ENCODE peak calls at places on chromosome 21, in seven cellular contexts. One of them, this sample, is unnamed.

GRCh38 chr21:34008618-34009017 is 64.8 kb upstream of the MRPS6 start:
- DNase-seq in RWPE1: no peak
- DNase-seq in tibial nerve: no peak
- DNase-seq in lower lobe of right lung: no peak
- DNase-seq in endothelial cell: no peak
- DNase-seq in GM13977: no peak
- DNase-seq in A549: no peak
- DNase-seq in this sample: no peak

GRCh38 chr21:35333831-35334593 is 284.9 kb upstream of the RUNX1 start:
- DNase-seq in A549: no peak
- DNase-seq in tibial nerve: no peak
- DNase-seq in endothelial cell: no peak
- DNase-seq in GM13977: no peak
- DNase-seq in RWPE1: no peak
- DNase-seq in lower lobe of right lung: peak; percentile 61
- DNase-seq in this sample: no peak

GRCh38 chr21:32143222-32143939 is 135.5 kb downstream of the MIS18A start:
- DNase-seq in A549: no peak
- DNase-seq in lower lobe of right lung: no peak
- DNase-seq in RWPE1: no peak
- DNase-seq in GM13977: no peak
- DNase-seq in tibial nerve: peak; percentile 16
- DNase-seq in endothelial cell: no peak
- DNase-seq in this sample: no peak

GRCh38 chr21:34282223-34282622 is 81.6 kb upstream of the KCNE2 start:
- DNase-seq in GM13977: no peak
- DNase-seq in tibial nerve: no peak
- DNase-seq in endothelial cell: no peak
- DNase-seq in A549: no peak
- DNase-seq in RWPE1: no peak
- DNase-seq in lower lobe of right lung: no peak
- DNase-seq in this sample: no peak

GRCh38 chr21:41711416-41712023 is 55.3 kb downstream of the RIPK4 start:
- DNase-seq in A549: no peak
- DNase-seq in lower lobe of right lung: no peak
- DNase-seq in RWPE1: no peak
- DNase-seq in tibial nerve: no peak
- DNase-seq in endothelial cell: no peak
- DNase-seq in GM13977: no peak
- DNase-seq in this sample: no peak

GRCh38 chr21:43287111-43287973 is 118.5 kb downstream of the CRYAA start:
- DNase-seq in GM13977: no peak
- DNase-seq in endothelial cell: no peak
- DNase-seq in lower lobe of right lung: peak; percentile 49
- DNase-seq in A549: no peak
- DNase-seq in tibial nerve: no peak
- DNase-seq in RWPE1: no peak
- DNase-seq in this sample: no peak

GRCh38 chr21:34345091-34345871 is 18.5 kb upstream of the KCNE2 start:
- DNase-seq in A549: no peak
- DNase-seq in tibial nerve: no peak
- DNase-seq in endothelial cell: no peak
- DNase-seq in GM13977: no peak
- DNase-seq in lower lobe of right lung: no peak
- DNase-seq in RWPE1: no peak
- DNase-seq in this sample: no peak

GRCh38 chr21:45578811-45579381 is 36.7 kb upstream of the SLC19A1 start:
- DNase-seq in GM13977: no peak
- DNase-seq in lower lobe of right lung: peak; percentile 32
- DNase-seq in endothelial cell: no peak
- DNase-seq in tibial nerve: no peak
- DNase-seq in RWPE1: no peak
- DNase-seq in A549: no peak
- DNase-seq in this sample: no peak

GRCh38 chr21:45981641-45982255 is at the start of gene COL6A1:
- DNase-seq in GM13977: peak; percentile 76
- DNase-seq in RWPE1: peak; percentile 55
- DNase-seq in tibial nerve: peak; percentile 64
- DNase-seq in lower lobe of right lung: peak; percentile 70
- DNase-seq in A549: no peak
- DNase-seq in endothelial cell: peak; percentile 59
- DNase-seq in this sample: peak; percentile 81

GRCh38 chr21:40208960-40209359 is 341.7 kb downstream of the PCP4 start:
- DNase-seq in tibial nerve: no peak
- DNase-seq in lower lobe of right lung: no peak
- DNase-seq in GM13977: no peak
- DNase-seq in endothelial cell: no peak
- DNase-seq in A549: no peak
- DNase-seq in RWPE1: no peak
- DNase-seq in this sample: no peak

GRCh38 chr21:34552324-34553198 is 40.6 kb upstream of the KCNE1 start:
- DNase-seq in GM13977: no peak
- DNase-seq in lower lobe of right lung: no peak
- DNase-seq in A549: no peak
- DNase-seq in tibial nerve: no peak
- DNase-seq in endothelial cell: no peak
- DNase-seq in RWPE1: no peak
- DNase-seq in this sample: no peak

GRCh38 chr21:42025392-42026071 is 15.4 kb upstream of the ZBTB21 start:
- DNase-seq in tibial nerve: no peak
- DNase-seq in endothelial cell: no peak
- DNase-seq in RWPE1: no peak
- DNase-seq in GM13977: no peak
- DNase-seq in A549: no peak
- DNase-seq in lower lobe of right lung: peak; percentile 37
- DNase-seq in this sample: no peak

GRCh38 chr21:31366825-31367224 is 22.8 kb upstream of the TIAM1 start:
- DNase-seq in A549: peak; percentile 4
- DNase-seq in RWPE1: peak; percentile 83
- DNase-seq in GM13977: no peak
- DNase-seq in lower lobe of right lung: no peak
- DNase-seq in tibial nerve: no peak
- DNase-seq in endothelial cell: no peak
- DNase-seq in this sample: no peak

GRCh38 chr21:29185633-29186032 is 55.2 kb downstream of the MAP3K7CL start:
- DNase-seq in tibial nerve: no peak
- DNase-seq in GM13977: no peak
- DNase-seq in endothelial cell: no peak
- DNase-seq in RWPE1: no peak
- DNase-seq in A549: no peak
- DNase-seq in lower lobe of right lung: no peak
- DNase-seq in this sample: no peak

GRCh38 chr21:41845310-41846032 is 33.7 kb downstream of the PRDM15 start:
- DNase-seq in lower lobe of right lung: no peak
- DNase-seq in endothelial cell: no peak
- DNase-seq in tibial nerve: no peak
- DNase-seq in GM13977: no peak
- DNase-seq in RWPE1: no peak
- DNase-seq in A549: no peak
- DNase-seq in this sample: no peak

GRCh38 chr21:17523007-17523451 is 10.2 kb downstream of the CXADR start:
- DNase-seq in tibial nerve: no peak
- DNase-seq in endothelial cell: no peak
- DNase-seq in lower lobe of right lung: no peak
- DNase-seq in RWPE1: no peak
- DNase-seq in A549: peak; percentile 22
- DNase-seq in GM13977: no peak
- DNase-seq in this sample: no peak

GRCh38 chr21:21898801-21899200 is 900.6 kb downstream of the NCAM2 start:
- DNase-seq in GM13977: no peak
- DNase-seq in A549: no peak
- DNase-seq in endothelial cell: no peak
- DNase-seq in RWPE1: no peak
- DNase-seq in tibial nerve: no peak
- DNase-seq in lower lobe of right lung: no peak
- DNase-seq in this sample: no peak

GRCh38 chr21:42305707-42306147 is 9.5 kb downstream of the TFF3 start:
- DNase-seq in GM13977: no peak
- DNase-seq in RWPE1: no peak
- DNase-seq in A549: no peak
- DNase-seq in endothelial cell: no peak
- DNase-seq in lower lobe of right lung: no peak
- DNase-seq in tibial nerve: no peak
- DNase-seq in this sample: no peak

GRCh38 chr21:41466024-41466820 is 40.2 kb downstream of the MX1 start:
- DNase-seq in GM13977: no peak
- DNase-seq in RWPE1: no peak
- DNase-seq in lower lobe of right lung: no peak
- DNase-seq in A549: peak; percentile 7
- DNase-seq in tibial nerve: no peak
- DNase-seq in endothelial cell: no peak
- DNase-seq in this sample: no peak

GRCh38 chr21:16033193-16033592 is 303.4 kb downstream of the USP25 start:
- DNase-seq in GM13977: no peak
- DNase-seq in lower lobe of right lung: no peak
- DNase-seq in endothelial cell: no peak
- DNase-seq in RWPE1: no peak
- DNase-seq in A549: no peak
- DNase-seq in tibial nerve: no peak
- DNase-seq in this sample: no peak
- TF ChIP-seq CTCF in GM13977: no peak
- TF ChIP-seq CTCF in lower lobe of right lung: no peak
- TF ChIP-seq CTCF in endothelial cell: no peak
- TF ChIP-seq CTCF in RWPE1: no peak
- TF ChIP-seq CTCF in A549: no peak
- TF ChIP-seq CTCF in tibial nerve: no peak
- TF ChIP-seq CTCF in this sample: no peak

DNA sequence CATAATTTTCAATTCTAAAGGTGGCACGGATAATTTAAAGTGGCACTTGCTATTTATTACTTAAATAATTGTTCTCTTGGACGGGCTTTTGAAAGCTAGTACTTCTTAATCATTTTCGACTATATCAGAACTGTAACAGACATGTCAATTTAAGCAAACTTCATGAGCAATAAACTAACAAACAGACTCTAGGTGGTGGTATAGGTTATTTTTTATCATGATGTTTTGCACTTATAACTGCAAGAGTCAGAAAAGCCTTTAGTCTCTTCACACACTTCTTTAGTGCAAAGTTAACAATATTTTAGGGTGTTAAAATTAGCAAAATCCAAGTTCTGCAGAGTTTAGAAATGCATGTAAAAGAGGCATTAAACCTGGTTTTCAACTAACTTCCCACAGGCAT is 2.2 kb downstream of the NRIP1 start:
- DNase-seq in A549: peak; percentile 35
- DNase-seq in RWPE1: peak; percentile 4
- DNase-seq in GM13977: peak; percentile 25
- DNase-seq in tibial nerve: no peak
- DNase-seq in endothelial cell: no peak
- DNase-seq in lower lobe of right lung: no peak
- DNase-seq in this sample: no peak
- TF ChIP-seq CTCF in A549: peak; percentile 32
- TF ChIP-seq CTCF in RWPE1: peak; percentile 26
- TF ChIP-seq CTCF in GM13977: peak; percentile 27
- TF ChIP-seq CTCF in tibial nerve: no peak
- TF ChIP-seq CTCF in endothelial cell: no peak
- TF ChIP-seq CTCF in lower lobe of right lung: peak; percentile 9
- TF ChIP-seq CTCF in this sample: peak; percentile 7

GRCh38 chr21:38628426-38628825 is 130.1 kb upstream of the ERG start:
- DNase-seq in endothelial cell: no peak
- DNase-seq in lower lobe of right lung: no peak
- DNase-seq in A549: no peak
- DNase-seq in tibial nerve: no peak
- DNase-seq in RWPE1: no peak
- DNase-seq in GM13977: no peak
- DNase-seq in this sample: no peak
- TF ChIP-seq CTCF in endothelial cell: no peak
- TF ChIP-seq CTCF in lower lobe of right lung: no peak
- TF ChIP-seq CTCF in A549: no peak
- TF ChIP-seq CTCF in tibial nerve: no peak
- TF ChIP-seq CTCF in RWPE1: no peak
- TF ChIP-seq CTCF in GM13977: no peak
- TF ChIP-seq CTCF in this sample: no peak

GRCh38 chr21:25127007-25127406 is 480.3 kb downstream of the MRPL39 start:
- DNase-seq in endothelial cell: no peak
- DNase-seq in RWPE1: no peak
- DNase-seq in tibial nerve: no peak
- DNase-seq in A549: no peak
- DNase-seq in GM13977: no peak
- DNase-seq in lower lobe of right lung: no peak
- DNase-seq in this sample: no peak

GRCh38 chr21:25126564-25126963 is 480.7 kb downstream of the MRPL39 start:
- DNase-seq in endothelial cell: no peak
- DNase-seq in tibial nerve: no peak
- DNase-seq in A549: no peak
- DNase-seq in lower lobe of right lung: no peak
- DNase-seq in GM13977: no peak
- DNase-seq in RWPE1: no peak
- DNase-seq in this sample: no peak

DNA sequence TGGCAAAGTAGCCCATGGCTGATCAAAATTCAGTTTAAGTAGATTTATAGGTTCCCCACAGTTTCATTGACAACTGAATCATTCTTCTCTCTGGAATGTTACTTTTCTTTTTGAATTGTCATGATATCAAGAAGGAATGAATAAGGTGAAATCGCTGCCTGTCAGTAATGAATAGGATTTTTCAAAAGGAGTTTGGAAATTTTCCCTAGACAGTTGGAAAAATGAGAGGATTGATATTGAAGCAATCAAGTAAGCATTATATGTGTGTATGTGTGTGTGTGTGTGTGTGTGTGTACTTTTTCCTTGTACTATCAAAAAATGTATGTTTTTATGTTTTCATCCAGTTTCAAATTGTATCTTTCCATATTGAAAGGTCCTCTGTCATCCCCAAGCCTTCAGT is 479.5 kb downstream of the MRPL39 start:
- DNase-seq in A549: no peak
- DNase-seq in GM13977: no peak
- DNase-seq in tibial nerve: no peak
- DNase-seq in lower lobe of right lung: no peak
- DNase-seq in endothelial cell: no peak
- DNase-seq in RWPE1: no peak
- DNase-seq in this sample: no peak
- TF ChIP-seq CTCF in A549: no peak
- TF ChIP-seq CTCF in GM13977: no peak
- TF ChIP-seq CTCF in tibial nerve: no peak
- TF ChIP-seq CTCF in lower lobe of right lung: no peak
- TF ChIP-seq CTCF in endothelial cell: no peak
- TF ChIP-seq CTCF in RWPE1: no peak
- TF ChIP-seq CTCF in this sample: no peak

GRCh38 chr21:44298301-44298700 is 1.6 kb upstream of the PFKL start:
- DNase-seq in A549: no peak
- DNase-seq in GM13977: no peak
- DNase-seq in tibial nerve: no peak
- DNase-seq in endothelial cell: no peak
- DNase-seq in lower lobe of right lung: no peak
- DNase-seq in RWPE1: no peak
- DNase-seq in this sample: no peak
- TF ChIP-seq CTCF in A549: no peak
- TF ChIP-seq CTCF in GM13977: peak; percentile 40
- TF ChIP-seq CTCF in tibial nerve: no peak
- TF ChIP-seq CTCF in endothelial cell: no peak
- TF ChIP-seq CTCF in lower lobe of right lung: no peak
- TF ChIP-seq CTCF in RWPE1: no peak
- TF ChIP-seq CTCF in this sample: peak; percentile 24

DNA sequence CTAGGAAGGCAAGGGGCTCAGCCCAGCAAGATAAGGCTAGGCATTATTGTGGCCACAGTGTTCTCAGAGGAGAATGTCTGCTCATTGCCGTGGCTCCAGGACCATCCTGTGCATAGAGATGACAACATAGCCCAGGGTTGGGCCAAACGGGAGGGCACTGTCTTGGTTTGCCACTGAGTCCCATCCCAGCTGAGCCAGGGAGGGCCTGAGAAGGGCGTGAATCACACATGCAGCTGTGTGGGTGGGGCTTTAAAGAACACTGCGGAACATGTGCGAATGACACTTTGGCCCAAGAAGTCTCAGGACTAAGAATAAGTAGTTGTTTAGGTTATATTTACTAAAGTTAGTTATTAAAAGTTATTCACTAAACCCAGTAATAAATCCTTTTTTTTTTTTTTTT is 18.5 kb downstream of the CHAF1B start:
- DNase-seq in GM13977: no peak
- DNase-seq in tibial nerve: no peak
- DNase-seq in A549: no peak
- DNase-seq in endothelial cell: no peak
- DNase-seq in RWPE1: no peak
- DNase-seq in lower lobe of right lung: no peak
- DNase-seq in this sample: no peak
- TF ChIP-seq CTCF in GM13977: no peak
- TF ChIP-seq CTCF in tibial nerve: no peak
- TF ChIP-seq CTCF in A549: no peak
- TF ChIP-seq CTCF in endothelial cell: no peak
- TF ChIP-seq CTCF in RWPE1: no peak
- TF ChIP-seq CTCF in lower lobe of right lung: no peak
- TF ChIP-seq CTCF in this sample: no peak